ENCODE peak calls at places on chromosomes 11 and 22, in five cellular contexts. P is SJSA1, Y is body of pancreas, L is HL-60, J is transverse colon. K is an unnamed sample.

GRCh38 chr11:71240865-71241691 is 11.3 kb downstream of the SHANK2 start:
- DNase-seq in Y (peak), J (peak), P (peak), L (peak), K (peak)

GRCh38 chr22:47190276-47190956 is 428.0 kb downstream of the TBC1D22A start:
- DNase-seq in J (no peak), L (no peak), P (peak), Y (no peak), K (no peak)

GRCh38 chr11:93908689-93909088 is 58.3 kb upstream of the VSTM5 start:
- DNase-seq in L (no peak), P (peak), J (no peak), Y (no peak), K (peak)

GRCh38 chr22:36010090-36010489 is 18.5 kb downstream of the RBFOX2 start:
- DNase-seq in J (no peak), Y (peak), L (no peak), P (no peak), K (peak)

GRCh38 chr11:26186389-26186788 is 145.5 kb upstream of the ANO3 start:
- DNase-seq in L (no peak), Y (no peak), P (no peak), J (no peak), K (no peak)

GRCh38 chr11:64722141-64723050 is 601 bp downstream of the NRXN2 start:
- DNase-seq in L (no peak), J (no peak), P (peak), Y (no peak), K (no peak)

GRCh38 chr22:35450824-35451541 is 51.0 kb downstream of the MCM5 start:
- DNase-seq in L (no peak), Y (no peak), P (no peak), J (no peak), K (no peak)

GRCh38 chr11:30730011-30730410 is 143.9 kb upstream of the MPPED2 start:
- DNase-seq in L (no peak), Y (no peak), P (no peak), J (no peak), K (peak)

GRCh38 chr22:20803696-20804324 is 29.9 kb downstream of the SERPIND1 start:
- DNase-seq in Y (peak), P (no peak), J (peak), L (peak), K (no peak)

GRCh38 chr11:35042906-35043305 is 96.1 kb upstream of the CD44 start:
- DNase-seq in P (no peak), J (no peak), Y (no peak), L (no peak), K (no peak)

GRCh38 chr22:31281733-31282132 is 10.6 kb downstream of the PIK3IP1 start:
- DNase-seq in L (no peak), J (no peak), P (no peak), Y (no peak), K (no peak)

GRCh38 chr22:38415046-38415445 is 40.0 kb downstream of the KCNJ4 start:
- DNase-seq in L (no peak), Y (no peak), P (peak), J (no peak), K (no peak)

GRCh38 chr11:9057032-9057431 is 34.4 kb downstream of the SCUBE2 start:
- DNase-seq in Y (no peak), P (no peak), J (no peak), L (no peak), K (no peak)

GRCh38 chr11:93525601-93526000 is 17.6 kb downstream of the SMCO4 start:
- DNase-seq in P (no peak), J (no peak), Y (no peak), L (no peak), K (no peak)

GRCh38 chr22:36689583-36689982 is 14.0 kb downstream of the CACNG2 start:
- DNase-seq in L (no peak), P (no peak), Y (no peak), J (no peak), K (no peak)

GRCh38 chr22:50243704-50244419 is 961 bp downstream of the TUBGCP6 start:
- DNase-seq in J (no peak), L (peak), Y (no peak), P (no peak), K (peak)

GRCh38 chr22:42969348-42969975 is 45.5 kb downstream of the PACSIN2 start:
- DNase-seq in Y (no peak), P (no peak), L (no peak), J (no peak), K (no peak)

GRCh38 chr22:30866216-30866615 is 102.4 kb downstream of the MORC2 start:
- DNase-seq in P (peak), J (no peak), L (no peak), Y (no peak), K (no peak)

GRCh38 chr11:2932850-2933251 is 3.6 kb upstream of the PHLDA2 start:
- DNase-seq in Y (peak), J (no peak), P (peak), L (no peak), K (no peak)

GRCh38 chr11:65575568-65576231 is at the start of gene EHBP1L1:
- DNase-seq in J (peak), P (peak), L (peak), Y (peak), K (peak)

GRCh38 chr11:106386519-106386918 is 309.1 kb downstream of the AASDHPPT start:
- DNase-seq in Y (no peak), L (no peak), J (no peak), P (no peak), K (no peak)

GRCh38 chr11:57647960-57648776 is 1.5 kb downstream of the YPEL4 start:
- DNase-seq in L (peak), Y (no peak), P (no peak), J (no peak), K (peak)

GRCh38 chr11:24866743-24867142 is 369.9 kb downstream of the LUZP2 start:
- DNase-seq in L (no peak), J (no peak), Y (no peak), P (no peak), K (no peak)

GRCh38 chr22:44116331-44116730 is 64.4 kb upstream of the PARVG start:
- DNase-seq in J (no peak), L (no peak), Y (no peak), P (no peak), K (no peak)

GRCh38 chr11:114229062-114229450 is 67.1 kb upstream of the NNMT start:
- DNase-seq in J (no peak), L (no peak), P (no peak), Y (no peak), K (no peak)

GRCh38 chr11:121965330-121965729 is 150.7 kb downstream of the BLID start:
- DNase-seq in L (no peak), Y (no peak), J (no peak), P (peak), K (no peak)
- H3K27ac ChIP-seq in L (no peak), Y (no peak), J (no peak), P (no peak), K (no peak)

GRCh38 chr11:128294685-128295079 is 292.7 kb downstream of the ETS1 start:
- DNase-seq in L (no peak), Y (no peak), J (no peak), P (no peak), K (no peak)
- H3K27ac ChIP-seq in L (no peak), Y (no peak), J (peak), P (peak), K (peak)

GRCh38 chr22:41876275-41876674 is 38.6 kb downstream of the SHISA8 start:
- DNase-seq in J (no peak), Y (no peak), L (no peak), P (no peak), K (no peak)
- H3K27ac ChIP-seq in J (no peak), Y (no peak), L (no peak), P (no peak), K (no peak)

GRCh38 chr11:6468712-6469495 is 4.8 kb downstream of the TRIM3 start:
- DNase-seq in P (peak), Y (peak), L (peak), J (peak), K (peak)
- H3K27ac ChIP-seq in P (no peak), Y (peak), L (no peak), J (peak), K (no peak)

GRCh38 chr11:67349036-67349435 is 4.3 kb downstream of the POLD4 start:
- DNase-seq in Y (no peak), L (no peak), J (no peak), P (no peak), K (no peak)
- H3K27ac ChIP-seq in Y (peak), L (no peak), J (peak), P (no peak), K (no peak)

GRCh38 chr11:82790723-82791487 is 57.2 kb upstream of the FAM181B start:
- DNase-seq in P (no peak), L (no peak), J (no peak), Y (no peak), K (peak)
- H3K27ac ChIP-seq in P (no peak), L (no peak), J (no peak), Y (no peak), K (no peak)

DNA sequence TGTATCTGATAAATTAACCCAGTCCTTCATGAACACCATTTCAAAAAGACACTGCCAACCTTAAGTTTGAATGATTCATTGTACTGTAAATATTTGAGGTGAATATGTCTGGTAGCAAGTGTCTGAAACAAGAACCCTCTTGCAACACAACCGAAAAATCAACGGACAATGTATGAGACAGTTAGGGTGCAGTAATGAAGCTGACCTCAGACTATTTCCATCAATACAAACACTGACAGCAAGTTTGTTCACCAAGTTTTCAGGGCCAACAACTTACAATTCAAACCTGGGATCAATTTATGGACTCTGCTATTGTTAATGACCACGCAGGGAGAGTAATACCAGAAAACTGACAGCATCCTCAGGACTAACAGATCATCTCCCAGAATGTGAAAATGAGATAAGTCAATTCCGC is 126.3 kb downstream of the CADM1 start:
- DNase-seq in Y (no peak), L (no peak), P (no peak), J (no peak), K (no peak)
- H3K27ac ChIP-seq in Y (no peak), L (no peak), P (no peak), J (no peak), K (no peak)